ENCODE peak calls at places on chromosomes 6 and 20, in four cellular contexts. X is IMR-90, K is GM23248, P is DND-41. C is an unnamed sample.
A peak's percentile ranks its signal among the peaks of the same experiment; 100 is the strongest.

GRCh38 chr6:142474446-142475289 is 172.9 kb downstream of the ADGRG6 start:
- DNase-seq in X (peak; percentile 76), K (peak; percentile 65), P (peak; percentile 10), C (peak; percentile 49)

GRCh38 chr20:13165203-13165602 is 55.9 kb upstream of the ISM1 start:
- DNase-seq in K (no peak), X (no peak), P (no peak), C (no peak)

GRCh38 chr6:82908661-82909060 is 157.0 kb downstream of the UBE3D start:
- DNase-seq in X (no peak), K (no peak), P (no peak), C (no peak)

GRCh38 chr6:39269971-39270370 is 40.7 kb upstream of the KCNK5 start:
- DNase-seq in P (no peak), K (no peak), X (no peak), C (no peak)

GRCh38 chr6:166849762-166850181 is 106.6 kb downstream of the RNASET2 start:
- DNase-seq in P (no peak), K (peak; percentile 3), X (no peak), C (no peak)

GRCh38 chr6:6890400-6890858 is 217.3 kb upstream of the RREB1 start:
- DNase-seq in X (no peak), P (no peak), K (peak; percentile 48), C (no peak)

GRCh38 chr6:141482773-141483172 is 650.0 kb upstream of the GJE1 start:
- DNase-seq in K (peak; percentile 33), X (peak; percentile 20), P (no peak), C (no peak)

GRCh38 chr6:88403486-88403885 is 237.3 kb upstream of the CNR1 start:
- DNase-seq in P (no peak), X (no peak), K (no peak), C (no peak)

GRCh38 chr6:170125447-170126300 is 165.2 kb downstream of the DLL1 start:
- DNase-seq in X (no peak), K (no peak), P (no peak), C (no peak)

GRCh38 chr6:75755704-75756103 is 6.7 kb downstream of the MYO6 start:
- DNase-seq in X (no peak), K (peak; percentile 7), P (no peak), C (no peak)

GRCh38 chr20:47686545-47686944 is 98.7 kb downstream of the SULF2 start:
- DNase-seq in P (no peak), X (peak; percentile 80), K (no peak), C (no peak)

GRCh38 chr6:22372922-22373321 is 76.1 kb upstream of the PRL start:
- DNase-seq in X (no peak), K (no peak), P (no peak), C (no peak)

GRCh38 chr20:20412750-20413149 is 44.8 kb downstream of the INSM1 start:
- DNase-seq in K (no peak), X (no peak), P (no peak), C (no peak)

GRCh38 chr6:16698163-16698533 is 63.1 kb downstream of the ATXN1 start:
- DNase-seq in X (no peak), K (peak; percentile 51), P (no peak), C (no peak)

GRCh38 chr6:10478187-10479040 is 42.7 kb upstream of the GCNT2 start:
- DNase-seq in K (peak; percentile 37), X (peak; percentile 42), P (no peak), C (peak; percentile 25)

GRCh38 chr6:15864033-15864707 is 201.3 kb upstream of the DTNBP1 start:
- DNase-seq in X (no peak), K (peak; percentile 48), P (no peak), C (no peak)

GRCh38 chr20:37238426-37238825 is 23.2 kb downstream of the GHRH start:
- DNase-seq in P (no peak), X (no peak), K (no peak), C (no peak)

GRCh38 chr20:63895886-63896135 is 885 bp downstream of the DNAJC5 start:
- DNase-seq in K (peak; percentile 65), X (peak; percentile 20), P (no peak), C (no peak)

GRCh38 chr20:33947709-33948295 is 45.9 kb upstream of the RALY start:
- DNase-seq in K (peak; percentile 28), P (peak; percentile 43), X (peak; percentile 27), C (peak; percentile 93)

GRCh38 chr6:20306491-20306890 is 94.2 kb upstream of the MBOAT1 start:
- DNase-seq in K (no peak), X (no peak), P (no peak), C (no peak)

GRCh38 chr6:118770112-118770788 is 118.9 kb upstream of the CEP85L start:
- DNase-seq in K (no peak), X (no peak), P (no peak), C (no peak)

GRCh38 chr6:90425161-90425641 is 128.6 kb upstream of the BACH2 start:
- DNase-seq in P (no peak), K (no peak), X (no peak), C (no peak)

GRCh38 chr6:168647271-168647670 is 206.3 kb downstream of the SMOC2 start:
- DNase-seq in P (no peak), K (no peak), X (no peak), C (no peak)

GRCh38 chr6:31734703-31735500 is 1.4 kb downstream of the CLIC1 start:
- DNase-seq in P (peak; percentile 70), X (peak; percentile 59), K (peak; percentile 82), C (peak; percentile 74)

GRCh38 chr6:26351544-26351953 is 13.4 kb upstream of the BTN3A2 start:
- DNase-seq in P (no peak), K (peak; percentile 94), X (peak; percentile 99), C (no peak)

GRCh38 chr6:106804238-106805016 is 170.1 kb downstream of the CD24 start:
- DNase-seq in K (no peak), X (no peak), P (no peak), C (peak; percentile 71)

GRCh38 chr6:106805017-106805335 is 169.6 kb downstream of the CD24 start:
- DNase-seq in P (no peak), K (no peak), X (no peak), C (no peak)

GRCh38 chr6:106802141-106802540 is 172.4 kb downstream of the CD24 start:
- DNase-seq in K (no peak), X (no peak), P (no peak), C (no peak)

GRCh38 chr6:106801256-106801655 is 171.9 kb downstream of the QRSL1 start:
- DNase-seq in K (no peak), X (no peak), P (no peak), C (no peak)

DNA sequence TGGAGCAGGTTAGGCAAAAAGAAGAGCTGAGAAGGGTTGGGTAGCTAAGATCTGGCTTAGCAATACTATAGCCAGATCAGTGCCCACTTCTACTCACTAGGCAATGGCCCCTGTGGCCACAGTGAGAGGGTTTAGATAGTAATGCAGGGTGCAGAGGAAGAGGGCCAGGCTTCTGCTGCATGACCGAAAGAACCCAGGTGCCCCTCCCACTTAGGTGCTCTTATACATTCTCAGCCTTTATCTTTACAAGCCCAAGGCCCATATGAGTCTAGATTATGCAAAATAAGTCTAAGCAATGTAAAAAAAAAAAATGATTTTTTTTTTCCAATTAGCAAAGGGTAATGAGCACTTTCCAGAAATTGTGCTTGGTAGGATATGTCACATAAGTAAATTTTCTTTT is 171.3 kb downstream of the CD24 start:
- DNase-seq in P (no peak), K (no peak), X (no peak), C (no peak)
- H3K9ac ChIP-seq in P (no peak overlapping the region), K (no peak overlapping the region), X (no peak overlapping the region), C (no peak overlapping the region)

DNA sequence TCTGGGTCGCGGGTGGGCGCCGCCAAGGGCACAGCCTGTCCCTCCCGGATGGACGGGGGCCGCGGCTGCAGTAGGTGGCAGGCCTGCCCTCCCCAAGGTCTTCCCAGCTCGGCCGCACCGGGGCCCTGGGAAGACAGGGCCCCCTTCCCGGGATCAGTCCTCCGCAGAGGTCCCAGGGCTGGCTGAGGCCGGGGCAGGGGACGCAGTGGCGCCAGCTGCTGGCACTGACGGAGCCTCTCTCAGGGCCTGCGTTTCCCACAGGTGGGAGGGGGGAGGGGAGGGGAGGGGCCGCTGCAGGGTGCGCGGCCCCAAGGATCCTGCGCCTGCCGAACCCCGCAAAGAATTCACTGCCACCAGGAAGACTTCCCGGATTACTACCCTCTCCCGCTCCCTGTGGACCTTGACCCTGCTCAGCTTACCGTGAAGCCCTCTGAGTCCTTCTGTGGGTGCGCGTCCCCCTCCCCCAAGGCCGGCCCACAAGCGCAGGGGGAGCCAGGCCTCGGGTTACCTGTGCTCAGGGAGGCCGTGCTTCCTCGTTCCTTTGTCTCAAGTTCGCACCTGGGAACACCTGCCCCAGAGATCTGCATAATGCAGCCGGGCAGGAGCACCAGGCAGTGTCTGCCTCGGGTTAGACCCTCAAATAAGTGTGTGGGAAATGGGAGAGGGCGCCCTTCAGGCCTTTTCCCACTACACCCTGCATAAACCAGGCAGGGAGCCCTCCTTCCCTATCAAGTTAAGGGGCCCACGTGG is 5.1 kb downstream of the LZTS3 start:
- DNase-seq in K (no peak), X (no peak), P (no peak), C (no peak)
- H3K4me3 ChIP-seq in K (no peak overlapping the region), X (no peak overlapping the region), P (no peak overlapping the region), C (peak overlapping the region; percentile 18)

GRCh38 chr6:65524232-65524631 is 182.8 kb downstream of the EYS start:
- DNase-seq in X (no peak), K (no peak), P (no peak), C (no peak)
- H3K9ac ChIP-seq in X (no peak overlapping the region), K (no peak overlapping the region), P (no peak overlapping the region), C (no peak overlapping the region)

GRCh38 chr20:19094959-19095541 is 117.4 kb upstream of the SLC24A3 start:
- DNase-seq in K (no peak), P (no peak), X (no peak), C (no peak)

GRCh38 chr20:19098092-19098491 is 114.3 kb upstream of the SLC24A3 start:
- DNase-seq in K (no peak), X (no peak), P (no peak), C (no peak)

GRCh38 chr20:19095762-19096161 is 116.7 kb upstream of the SLC24A3 start:
- DNase-seq in P (no peak), K (no peak), X (no peak), C (peak; percentile 61)

GRCh38 chr20:19098806-19099578 is 113.5 kb upstream of the SLC24A3 start:
- DNase-seq in K (no peak), X (no peak), P (no peak), C (no peak)

GRCh38 chr20:19096847-19097246 is 115.6 kb upstream of the SLC24A3 start:
- DNase-seq in K (no peak), X (no peak), P (no peak), C (no peak)
- H3K4me3 ChIP-seq in K (no peak overlapping the region), X (no peak overlapping the region), P (no peak overlapping the region), C (no peak overlapping the region)

GRCh38 chr20:43914286-43914685 is 366 bp upstream of the TOX2 start:
- DNase-seq in K (peak; percentile 27), P (no peak), X (no peak), C (no peak)
- H3K9ac ChIP-seq in K (peak overlapping the region; percentile 37), P (no peak overlapping the region), X (peak overlapping the region; percentile 81), C (peak overlapping the region; percentile 21)

DNA sequence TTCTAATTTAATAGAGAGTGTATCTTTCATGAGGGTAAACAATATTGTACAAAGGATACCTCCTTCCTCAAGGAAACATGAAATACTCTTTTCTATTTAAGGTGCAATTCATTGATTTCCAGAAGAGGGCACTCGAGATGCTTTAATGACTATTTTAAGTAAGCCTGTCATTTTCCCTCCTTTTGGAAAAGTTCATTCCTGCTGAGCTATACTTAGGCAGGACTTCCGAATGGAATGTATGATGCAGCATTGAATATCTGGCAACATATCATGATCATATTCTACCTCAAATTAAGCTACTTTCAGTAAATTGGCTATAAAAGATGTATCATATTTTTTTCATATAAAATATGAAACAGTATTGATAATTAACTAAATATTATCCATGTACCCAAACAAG is 5.0 kb downstream of the DST start:
- DNase-seq in K (peak; percentile 79), X (peak; percentile 80), P (no peak), C (peak; percentile 28)
- H3K4me3 ChIP-seq in K (no peak overlapping the region), X (no peak overlapping the region), P (no peak overlapping the region), C (no peak overlapping the region)

GRCh38 chr20:35595456-35595855 is 20.2 kb upstream of the SPAG4 start:
- DNase-seq in P (no peak), K (no peak), X (no peak), C (no peak)
- H3K9ac ChIP-seq in P (no peak overlapping the region), K (no peak overlapping the region), X (no peak overlapping the region), C (peak overlapping the region; percentile 6)

C was measured in NT2/D1.